ENCODE peak calls at places on chromosomes 7 and 10, in seven cellular contexts. O is Panc1; M is transverse colon; R is activated naive CD4-positive, alpha-beta T cell; W is HTR-8/SVneo; J is activated T-cell treated with anti-CD3 and anti-CD28 coated beads, Interleukin-2, amount 50 U/mL, for 24 hours; D is MM.1S. E is an unnamed sample.

GRCh38 chr10:36840793-36841192 is 284.6 kb upstream of the ANKRD30A start:
- DNase-seq in W (no peak), J (no peak), M (no peak), R (no peak), D (no peak), O (no peak), E (no peak)

GRCh38 chr10:114437456-114438292 is 33.4 kb upstream of the AFAP1L2 start:
- DNase-seq in O (peak; percentile 15), W (no peak), D (peak; percentile 18), R (no peak), J (no peak), M (no peak), E (no peak)

GRCh38 chr10:3162533-3162932 is 10.0 kb downstream of the PITRM1 start:
- DNase-seq in R (no peak), M (no peak), O (no peak), D (no peak), W (no peak), J (no peak), E (no peak)

GRCh38 chr10:2908851-2909630 is 158.3 kb upstream of the PFKP start:
- DNase-seq in J (no peak), O (no peak), D (peak; percentile 23), M (no peak), W (no peak), R (no peak), E (no peak)

GRCh38 chr10:31490858-31491504 is 172.0 kb downstream of the ZEB1 start:
- DNase-seq in J (no peak), R (no peak), W (peak; percentile 9), O (peak; percentile 10), D (peak; percentile 60), M (no peak), E (no peak)

GRCh38 chr10:106506509-106507265 is 657.8 kb downstream of the SORCS1 start:
- DNase-seq in J (no peak), W (no peak), M (no peak), D (no peak), R (no peak), O (no peak), E (no peak)

GRCh38 chr10:3278771-3279170 is 106.2 kb upstream of the PITRM1 start:
- DNase-seq in W (no peak), O (no peak), J (no peak), R (no peak), M (no peak), D (no peak), E (no peak)

GRCh38 chr10:29496341-29497162 is 138.2 kb downstream of the SVIL start:
- DNase-seq in R (peak; percentile 8), D (peak; percentile 29), J (peak; percentile 76), M (peak; percentile 76), O (no peak), W (peak; percentile 84), E (peak; percentile 74)

GRCh38 chr10:6133331-6134098 is 44.7 kb downstream of the RBM17 start:
- DNase-seq in R (no peak), D (no peak), M (no peak), O (no peak), W (no peak), J (no peak), E (no peak)

GRCh38 chr7:8500286-8500685 is 66.9 kb downstream of the NXPH1 start:
- DNase-seq in R (no peak), D (no peak), J (no peak), W (no peak), O (no peak), M (no peak), E (peak; percentile 31)

GRCh38 chr10:78173360-78174020 is 139.8 kb downstream of the RPS24 start:
- DNase-seq in M (no peak), W (no peak), D (no peak), O (no peak), R (no peak), J (no peak), E (no peak)

GRCh38 chr7:66078067-66078466 is 2.4 kb downstream of the ASL start:
- DNase-seq in D (no peak), J (no peak), W (no peak), O (no peak), R (no peak), M (no peak), E (no peak)

GRCh38 chr7:151361193-151361959 is 19.8 kb downstream of the NUB1 start:
- DNase-seq in D (no peak), R (no peak), O (no peak), W (no peak), J (no peak), M (no peak), E (no peak)

GRCh38 chr10:97888134-97888533 is 38.5 kb downstream of the GOLGA7B start:
- DNase-seq in W (no peak), M (no peak), J (no peak), O (no peak), R (no peak), D (no peak), E (no peak)

GRCh38 chr7:138167869-138168296 is 91.6 kb downstream of the AKR1D1 start:
- DNase-seq in O (no peak), J (no peak), R (no peak), W (no peak), M (no peak), D (no peak), E (no peak)

GRCh38 chr10:21488246-21488953 is 37.1 kb downstream of the SKIDA1 start:
- DNase-seq in M (no peak), O (no peak), W (no peak), R (no peak), J (no peak), D (no peak), E (no peak)

GRCh38 chr7:49297958-49298357 is 373.6 kb downstream of the CDC14C start:
- DNase-seq in W (no peak), M (no peak), D (no peak), J (no peak), O (no peak), R (no peak), E (no peak)

GRCh38 chr7:49418964-49419363 is 354.5 kb upstream of the VWC2 start:
- DNase-seq in O (no peak), W (no peak), J (no peak), M (no peak), R (no peak), D (no peak), E (no peak)

GRCh38 chr7:146781352-146782116 is 664.9 kb downstream of the CNTNAP2 start:
- DNase-seq in O (no peak), W (no peak), M (no peak), J (no peak), R (no peak), D (no peak), E (no peak)

GRCh38 chr7:68509603-68510002 is 1088.7 kb upstream of the AUTS2 start:
- DNase-seq in R (no peak), M (no peak), W (no peak), J (no peak), D (no peak), O (no peak), E (no peak)

GRCh38 chr7:151251926-151252835 is 3.7 kb upstream of the SMARCD3 start:
- DNase-seq in R (no peak), D (no peak), M (peak; percentile 54), J (peak; percentile 40), W (peak; percentile 71), O (no peak), E (peak; percentile 52)

GRCh38 chr10:88270061-88270808 is 312.9 kb downstream of the RNLS start:
- DNase-seq in J (no peak), O (no peak), M (no peak), W (no peak), R (no peak), D (peak; percentile 25), E (no peak)

GRCh38 chr7:150335101-150335773 is 6.2 kb downstream of the RARRES2 start:
- DNase-seq in D (no peak), R (no peak), M (no peak), W (no peak), J (no peak), O (no peak), E (no peak)

GRCh38 chr7:137681657-137682562 is 164.9 kb downstream of the DGKI start:
- DNase-seq in R (no peak), D (no peak), O (no peak), J (no peak), W (peak; percentile 32), M (no peak), E (no peak)

GRCh38 chr10:79905322-79906314 is 43.3 kb downstream of the SFTPD start:
- DNase-seq in M (no peak), D (peak; percentile 27), O (no peak), J (peak; percentile 33), R (no peak), W (no peak), E (no peak)

GRCh38 chr7:16318989-16319915 is 102.1 kb downstream of the CRPPA start:
- DNase-seq in M (no peak), D (no peak), O (no peak), W (no peak), R (no peak), J (no peak), E (no peak)

E was measured in mucosa of gallbladder.